ENCODE peak calls at places on chromosomes 11 and 22, in five cellular contexts. S is naive thymus-derived CD4-positive, alpha-beta T cell; Z is mammary epithelial cell; F is SJSA1; E is effector memory CD4-positive, alpha-beta T cell. X is an unnamed sample.

GRCh38 chr11:28566643-28567042 is 458.5 kb downstream of the METTL15 start:
- DNase-seq in S (no peak), Z (peak; percentile 90), F (peak; percentile 54), E (no peak), X (peak; percentile 36)

GRCh38 chr22:30396871-30397655 is at the start of gene SEC14L2:
- DNase-seq in S (peak; percentile 65), Z (peak; percentile 57), F (peak; percentile 52), E (peak; percentile 37), X (no peak)

GRCh38 chr22:21849489-21849888 is 18.0 kb downstream of the MAPK1 start:
- DNase-seq in S (no peak), Z (no peak), F (peak; percentile 12), E (no peak), X (no peak)

GRCh38 chr11:112178428-112178827 is 3.1 kb downstream of the BCO2 start:
- DNase-seq in S (no peak), Z (no peak), F (no peak), E (no peak), X (no peak)

GRCh38 chr11:66956689-66957290 is 1.4 kb downstream of the PC start:
- DNase-seq in S (peak; percentile 13), Z (peak; percentile 81), F (peak; percentile 54), E (no peak), X (no peak)

GRCh38 chr11:130181295-130182272 is 22.0 kb downstream of the ST14 start:
- DNase-seq in S (no peak), Z (peak; percentile 76), F (no peak), E (no peak), X (no peak)

GRCh38 chr11:101442171-101442570 is 141.6 kb downstream of the TRPC6 start:
- DNase-seq in S (no peak), Z (peak; percentile 14), F (no peak), E (no peak), X (no peak)

GRCh38 chr22:27588273-27588672 is 213.3 kb downstream of the MN1 start:
- DNase-seq in S (no peak), Z (no peak), F (no peak), E (no peak), X (no peak)

GRCh38 chr11:15918674-15919073 is 437.7 kb downstream of the SOX6 start:
- DNase-seq in S (no peak), Z (no peak), F (no peak), E (no peak), X (no peak)

GRCh38 chr11:43327987-43328386 is 16.2 kb downstream of the API5 start:
- DNase-seq in S (no peak), Z (peak; percentile 79), F (peak; percentile 66), E (no peak), X (peak; percentile 63)

GRCh38 chr11:6378695-6378989 is 11.6 kb upstream of the SMPD1 start:
- DNase-seq in S (no peak), Z (no peak), F (no peak), E (no peak), X (no peak)

GRCh38 chr22:17949926-17950473 is 74.4 kb downstream of the MICAL3 start:
- DNase-seq in S (no peak), Z (no peak), F (no peak), E (no peak), X (no peak)

GRCh38 chr11:69664901-69665300 is 10.3 kb downstream of the LTO1 start:
- DNase-seq in S (no peak), Z (no peak), F (no peak), E (no peak), X (no peak)

GRCh38 chr11:69665669-69666068 is 9.5 kb downstream of the LTO1 start:
- DNase-seq in S (no peak), Z (no peak), F (no peak), E (no peak), X (no peak)

GRCh38 chr11:69666752-69667536 is 8.2 kb downstream of the LTO1 start:
- DNase-seq in S (no peak), Z (no peak), F (no peak), E (no peak), X (no peak)

GRCh38 chr11:69667619-69668604 is 7.2 kb downstream of the LTO1 start:
- DNase-seq in S (no peak), Z (no peak), F (no peak), E (no peak), X (no peak)

GRCh38 chr11:69666261-69666660 is 8.9 kb downstream of the LTO1 start:
- DNase-seq in S (no peak), Z (no peak), F (no peak), E (no peak), X (no peak)
- H3K36me3 ChIP-seq in S (no peaks in the 10 kb centered on the region), Z (no peaks in the 10 kb centered on the region), F (peaks cover 93% of the 10 kb centered on the region), E (peaks cover 54% of the 10 kb centered on the region), X (peaks cover 4% of the 10 kb centered on the region)

GRCh38 chr22:24322522-24322921 is 51.9 kb downstream of the SPECC1L start:
- DNase-seq in S (no peak), Z (no peak), F (no peak), E (no peak), X (no peak)
- H3K36me3 ChIP-seq in S (no peaks in the 10 kb centered on the region), Z (peaks cover 12% of the 10 kb centered on the region), F (peaks cover 74% of the 10 kb centered on the region), E (peaks cover 8% of the 10 kb centered on the region), X (peaks cover 4% of the 10 kb centered on the region)

GRCh38 chr22:36510966-36511881 is 4.4 kb upstream of the FOXRED2 start:
- DNase-seq in S (peak; percentile 40), Z (peak; percentile 21), F (peak; percentile 46), E (no peak), X (no peak)
- H3K36me3 ChIP-seq in S (peaks cover 32% of the 10 kb centered on the region), Z (peaks cover 43% of the 10 kb centered on the region), F (peaks cover 65% of the 10 kb centered on the region), E (peaks cover 57% of the 10 kb centered on the region), X (peaks cover 23% of the 10 kb centered on the region)

GRCh38 chr11:46741600-46742484 is 22.8 kb downstream of the F2 start:
- DNase-seq in S (no peak), Z (no peak), F (no peak), E (no peak), X (no peak)
- H3K36me3 ChIP-seq in S (no peaks in the 10 kb centered on the region), Z (peaks cover 27% of the 10 kb centered on the region), F (peaks cover 65% of the 10 kb centered on the region), E (peaks cover 26% of the 10 kb centered on the region), X (peaks cover 35% of the 10 kb centered on the region)

GRCh38 chr11:114137838-114138237 is 78.3 kb downstream of the ZBTB16 start:
- DNase-seq in S (no peak), Z (no peak), F (no peak), E (no peak), X (no peak)
- H3K36me3 ChIP-seq in S (no peaks in the 10 kb centered on the region), Z (no peaks in the 10 kb centered on the region), F (no peaks in the 10 kb centered on the region), E (no peaks in the 10 kb centered on the region), X (no peaks in the 10 kb centered on the region)

DNA sequence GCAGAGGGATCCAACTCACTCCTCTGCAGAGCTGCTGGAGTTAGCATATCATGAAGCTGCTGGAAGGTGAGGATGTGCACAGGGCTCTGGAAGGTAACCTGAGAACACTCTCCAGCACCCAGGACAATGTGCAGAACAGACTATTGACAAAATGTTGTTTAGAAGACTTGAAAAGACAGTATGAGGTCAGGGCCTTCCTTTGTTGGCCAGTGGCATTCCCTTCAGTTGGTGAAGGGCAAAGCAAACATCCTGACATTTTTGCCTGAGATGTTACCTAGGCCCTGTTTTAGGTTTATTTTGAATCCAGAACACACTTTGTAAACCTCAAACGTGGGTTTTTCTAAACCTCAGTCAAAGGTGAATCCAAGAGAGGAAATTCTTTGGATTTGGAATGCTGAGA is 67.8 kb downstream of the DEPDC5 start:
- DNase-seq in S (no peak), Z (no peak), F (no peak), E (no peak), X (no peak)
- H3K36me3 ChIP-seq in S (peaks cover 12% of the 10 kb centered on the region), Z (peaks cover 6% of the 10 kb centered on the region), F (peaks cover 64% of the 10 kb centered on the region), E (peaks cover 52% of the 10 kb centered on the region), X (peaks cover 8% of the 10 kb centered on the region)

X was measured in Panc1.